ENCODE peak calls at places on chromosomes 6 and 20, in nine cellular contexts. K is cardiac muscle cell, T is WTC11, F is coronary artery, X is neural progenitor cell, W is glutamatergic neuron, J is psoas muscle, H is BJ, G is omental fat pad. P is an unnamed sample.

GRCh38 chr6:22888147-22888831 is 318.9 kb downstream of the HDGFL1 start:
- DNase-seq in K (no peak), T (no peak), F (no peak), X (no peak), W (no peak), J (no peak), H (no peak), G (no peak), P (no peak)

GRCh38 chr6:83341765-83342164 is 89.1 kb downstream of the ME1 start:
- DNase-seq in K (no peak), T (no peak), F (no peak), X (no peak), W (no peak), J (no peak), H (no peak), G (no peak), P (no peak)

GRCh38 chr6:88780714-88781389 is 182.6 kb downstream of the RNGTT start:
- DNase-seq in K (peak), T (peak), F (no peak), X (peak), W (peak), J (no peak), H (peak), G (no peak), P (no peak)

GRCh38 chr6:156427345-156427744 is 349.8 kb upstream of the ARID1B start:
- DNase-seq in K (no peak), T (no peak), F (peak), X (no peak), W (no peak), J (no peak), H (peak), G (no peak), P (peak)

GRCh38 chr20:23021941-23022340 is 13.2 kb upstream of the SSTR4 start:
- DNase-seq in K (no peak), T (no peak), F (peak), X (no peak), W (no peak), J (no peak), H (no peak), G (no peak), P (no peak)

GRCh38 chr6:99013145-99013544 is 65.4 kb upstream of the FBXL4 start:
- DNase-seq in K (no peak), T (no peak), F (no peak), X (no peak), W (no peak), J (no peak), H (peak), G (no peak), P (peak)

GRCh38 chr20:63043348-63044203 is 36.8 kb upstream of the BHLHE23 start:
- DNase-seq in K (no peak), T (no peak), F (no peak), X (no peak), W (peak), J (peak), H (no peak), G (no peak), P (no peak)

GRCh38 chr6:148447521-148448230 is 105.0 kb downstream of the SASH1 start:
- DNase-seq in K (no peak), T (no peak), F (peak), X (no peak), W (no peak), J (no peak), H (no peak), G (no peak), P (no peak)

GRCh38 chr20:40525356-40525755 is 163.7 kb downstream of the MAFB start:
- DNase-seq in K (no peak), T (no peak), F (no peak), X (no peak), W (no peak), J (no peak), H (no peak), G (no peak), P (no peak)

GRCh38 chr6:41181566-41181965 is 18.6 kb upstream of the TREM2 start:
- DNase-seq in K (no peak), T (no peak), F (no peak), X (no peak), W (no peak), J (no peak), H (no peak), G (no peak), P (no peak)

GRCh38 chr6:138430361-138431145 is 26.5 kb downstream of the HEBP2 start:
- DNase-seq in K (peak), T (no peak), F (no peak), X (no peak), W (no peak), J (no peak), H (no peak), G (no peak), P (no peak)

GRCh38 chr20:1802385-1803215 is 92.6 kb upstream of the SIRPA start:
- DNase-seq in K (peak), T (peak), F (no peak), X (peak), W (peak), J (peak), H (no peak), G (no peak), P (peak)

GRCh38 chr20:53773792-53774371 is 180.2 kb upstream of the ZNF217 start:
- DNase-seq in K (no peak), T (no peak), F (no peak), X (no peak), W (no peak), J (no peak), H (peak), G (no peak), P (peak)

GRCh38 chr20:48384147-48384818 is 443.5 kb downstream of the PREX1 start:
- DNase-seq in K (no peak), T (peak), F (no peak), X (no peak), W (no peak), J (no peak), H (no peak), G (no peak), P (no peak)

GRCh38 chr6:157519255-157520116 is 138.5 kb downstream of the ZDHHC14 start:
- DNase-seq in K (no peak), T (no peak), F (no peak), X (no peak), W (no peak), J (no peak), H (no peak), G (no peak), P (no peak)

GRCh38 chr6:99334526-99335127 is 14.8 kb downstream of the FAXC start:
- DNase-seq in K (peak), T (no peak), F (no peak), X (peak), W (no peak), J (no peak), H (no peak), G (no peak), P (peak)

GRCh38 chr20:47173596-47174216 is 182.8 kb downstream of the ZMYND8 start:
- DNase-seq in K (no peak), T (peak), F (no peak), X (no peak), W (no peak), J (no peak), H (no peak), G (no peak), P (no peak)

GRCh38 chr6:136524339-136524935 is 25.8 kb downstream of the MAP7 start:
- DNase-seq in K (no peak), T (no peak), F (no peak), X (no peak), W (no peak), J (no peak), H (no peak), G (no peak), P (no peak)

GRCh38 chr6:75204222-75204958 is 1.5 kb downstream of the COL12A1 start:
- DNase-seq in K (peak), T (peak), F (peak), X (peak), W (peak), J (peak), H (peak), G (peak), P (peak)

DNA sequence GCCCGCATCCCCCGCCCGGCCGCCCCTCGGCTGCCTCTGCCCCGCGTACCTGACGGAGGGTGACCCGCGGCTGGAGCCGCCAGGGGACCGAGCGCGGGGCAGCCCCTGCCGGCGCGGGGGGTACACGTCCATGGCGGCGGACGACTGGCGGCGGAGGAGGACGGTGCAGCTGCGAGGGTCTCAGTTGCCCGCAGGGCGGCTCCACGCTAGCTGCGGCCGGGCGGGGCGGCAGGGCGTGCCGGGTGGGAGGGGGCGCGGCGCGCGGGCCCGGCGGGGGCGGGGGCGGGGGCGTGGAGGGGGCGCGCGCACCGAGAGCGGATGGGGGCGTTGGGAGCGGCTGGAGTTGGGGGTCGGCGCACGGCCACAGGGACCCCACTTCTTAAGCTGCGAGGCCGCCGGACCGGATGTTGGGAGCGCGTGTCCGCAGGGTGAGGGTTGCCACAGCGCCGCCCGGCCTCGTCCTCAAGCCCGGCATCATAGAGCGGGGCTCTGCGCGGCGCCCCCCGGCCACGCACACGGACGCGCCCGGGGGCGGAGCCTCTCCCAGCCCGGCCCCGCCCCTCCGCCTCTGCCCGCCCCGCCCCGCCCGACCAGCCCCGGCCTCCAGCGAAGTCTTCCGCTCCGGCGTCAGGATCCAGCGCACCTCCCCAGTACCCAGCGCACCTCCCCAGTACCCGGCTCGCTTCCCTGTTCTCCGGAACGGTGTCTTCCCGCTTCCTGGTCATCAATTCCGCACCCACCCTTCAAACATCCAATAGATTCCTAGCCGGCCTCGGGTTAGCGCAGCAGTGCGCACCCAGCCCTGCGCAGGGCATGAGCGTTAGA is at the start of gene DNAAF9:
- DNase-seq in K (peak), T (peak), F (peak), X (peak), W (peak), J (peak), H (no peak), G (peak), P (peak)
- TF ChIP-seq CTCF in K (peak), T (peak), F (no peak), X (peak), W (peak), J (peak), H (peak), G (peak), P (no peak)

GRCh38 chr20:20465259-20465658 is 97.4 kb downstream of the INSM1 start:
- DNase-seq in K (no peak), T (peak), F (no peak), X (peak), W (no peak), J (no peak), H (no peak), G (no peak), P (no peak)
- TF ChIP-seq CTCF in K (peak), T (peak), F (no peak), X (peak), W (peak), J (no peak), H (peak), G (no peak), P (peak)

DNA sequence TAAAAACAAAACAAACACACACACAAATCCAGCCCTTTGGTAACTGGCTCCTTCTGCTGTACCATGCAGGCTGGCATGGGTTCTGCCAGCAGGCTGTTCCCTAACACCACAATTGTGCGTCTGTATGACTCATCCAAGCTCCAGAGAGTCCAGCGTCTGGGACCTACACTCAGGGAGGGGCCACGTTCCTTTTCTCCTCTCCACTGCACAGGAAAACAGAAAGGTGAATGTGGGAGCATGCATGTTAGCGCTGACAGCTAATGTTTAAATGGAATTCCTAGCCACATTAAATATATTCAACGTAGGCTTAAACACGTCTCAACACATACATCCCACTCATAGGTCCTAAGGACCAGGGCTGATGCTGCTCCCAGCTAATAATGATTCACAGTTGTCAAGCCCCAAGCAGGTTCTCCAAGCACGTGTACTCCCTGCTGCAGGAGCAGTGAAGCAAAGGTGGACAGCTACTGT is 20.7 kb downstream of the MAP1LC3A start:
- DNase-seq in K (no peak), T (no peak), F (peak), X (no peak), W (no peak), J (peak), H (no peak), G (no peak), P (no peak)
- TF ChIP-seq CTCF in K (peak), T (no peak), F (peak), X (no peak), W (no peak), J (peak), H (peak), G (no peak), P (peak)

GRCh38 chr6:35372633-35373032 is 30.3 kb downstream of the PPARD start:
- DNase-seq in K (no peak), T (no peak), F (no peak), X (no peak), W (no peak), J (no peak), H (no peak), G (no peak), P (no peak)
- TF ChIP-seq CTCF in K (no peak), T (no peak), F (no peak), X (no peak), W (no peak), J (no peak), H (no peak), G (no peak), P (no peak)

GRCh38 chr6:167115054-167115453 is 7.8 kb upstream of the CCR6 start:
- DNase-seq in K (no peak), T (peak), F (no peak), X (no peak), W (no peak), J (no peak), H (no peak), G (no peak), P (no peak)
- TF ChIP-seq CTCF in K (peak), T (no peak), F (no peak), X (peak), W (no peak), J (no peak), H (no peak), G (no peak), P (no peak)

DNA sequence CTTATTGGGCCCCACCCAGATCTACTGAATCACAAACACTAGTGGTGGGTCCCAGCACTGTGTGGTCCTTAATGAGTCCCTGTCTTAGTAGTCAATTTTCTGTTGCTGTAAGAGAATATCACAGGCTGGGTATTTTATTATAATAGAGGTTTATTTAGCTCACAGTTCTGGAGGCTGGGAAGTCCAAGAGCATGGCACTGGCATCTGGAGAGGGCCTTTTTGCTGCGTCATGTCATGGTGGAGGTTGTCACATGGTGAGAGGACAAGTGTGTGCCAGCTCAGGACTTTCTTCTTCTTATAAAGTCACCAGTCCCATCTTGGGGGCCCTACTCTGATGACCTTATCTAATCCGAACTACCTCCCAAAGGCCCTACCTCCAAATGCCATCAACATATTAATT is 105.0 kb downstream of the PPP1R14C start:
- DNase-seq in K (no peak), T (no peak), F (no peak), X (no peak), W (no peak), J (no peak), H (no peak), G (no peak), P (no peak)
- TF ChIP-seq CTCF in K (no peak), T (no peak), F (no peak), X (no peak), W (no peak), J (no peak), H (no peak), G (no peak), P (no peak)

GRCh38 chr6:122289721-122290501 is 109.5 kb upstream of the HSF2 start:
- DNase-seq in K (peak), T (peak), F (no peak), X (peak), W (no peak), J (no peak), H (no peak), G (no peak), P (no peak)
- TF ChIP-seq CTCF in K (no peak), T (no peak), F (no peak), X (peak), W (no peak), J (peak), H (no peak), G (no peak), P (peak)

GRCh38 chr6:112150363-112150762 is 63.0 kb downstream of the FAM229B start:
- DNase-seq in K (no peak), T (no peak), F (no peak), X (no peak), W (no peak), J (no peak), H (peak), G (no peak), P (no peak)
- TF ChIP-seq CTCF in K (no peak), T (no peak), F (no peak), X (no peak), W (no peak), J (no peak), H (peak), G (no peak), P (no peak)

P was measured in osteoblast.